ENCODE peak calls at places on chromosomes 2 and 18, in eight cellular contexts. W, P, U, O, S, M, A and Y are unnamed samples.

GRCh38 chr2:160434254-160434948 is 59.2 kb downstream of the RBMS1 start:
- DNase-seq in M (no peak), W (peak), P (no peak), A (no peak), S (no peak), U (no peak), O (no peak), Y (no peak)

GRCh38 chr2:24313744-24314632 is 46.3 kb downstream of the ITSN2 start:
- DNase-seq in W (no peak), A (no peak), U (peak), P (no peak), S (no peak), M (peak), O (no peak), Y (no peak)

GRCh38 chr18:59814872-59815271 is 84.9 kb upstream of the PMAIP1 start:
- DNase-seq in A (no peak), O (no peak), M (peak), W (peak), S (no peak), P (no peak), U (no peak), Y (no peak)

GRCh38 chr2:217878865-217879595 is 123.8 kb downstream of the TNS1 start:
- DNase-seq in P (no peak), A (no peak), M (no peak), W (no peak), U (no peak), O (no peak), S (no peak), Y (no peak)

GRCh38 chr2:1420746-1421480 is 7.7 kb downstream of the TPO start:
- DNase-seq in M (no peak), U (no peak), S (no peak), A (no peak), O (no peak), W (no peak), P (no peak), Y (no peak)

GRCh38 chr18:45399643-45400042 is 215.6 kb upstream of the SLC14A2 start:
- DNase-seq in W (no peak), U (no peak), A (no peak), P (no peak), O (no peak), S (no peak), M (no peak), Y (no peak)

GRCh38 chr18:41099451-41099850 is 855.6 kb upstream of the PIK3C3 start:
- DNase-seq in A (no peak), U (no peak), P (no peak), W (no peak), S (no peak), O (no peak), M (no peak), Y (no peak)

GRCh38 chr18:2853926-2854664 is 7.3 kb downstream of the EMILIN2 start:
- DNase-seq in M (no peak), P (no peak), O (no peak), S (no peak), U (no peak), A (no peak), W (no peak), Y (no peak)

GRCh38 chr2:42941633-42942176 is 149.3 kb upstream of the HAAO start:
- DNase-seq in P (no peak), S (no peak), W (no peak), A (no peak), O (no peak), M (no peak), U (no peak), Y (no peak)

GRCh38 chr2:88603146-88603545 is 24.1 kb downstream of the EIF2AK3 start:
- DNase-seq in W (no peak), O (no peak), M (no peak), A (no peak), S (no peak), U (no peak), P (no peak), Y (no peak)

GRCh38 chr2:39932198-39932597 is 153.1 kb upstream of the THUMPD2 start:
- DNase-seq in S (no peak), A (no peak), U (no peak), P (no peak), O (no peak), M (peak), W (no peak), Y (no peak)

GRCh38 chr2:84297155-84297554 is 161.9 kb downstream of the SUCLG1 start:
- DNase-seq in A (no peak), P (no peak), O (no peak), W (no peak), M (peak), S (no peak), U (no peak), Y (no peak)

GRCh38 chr18:74249181-74249968 is 42.4 kb downstream of the CYB5A start:
- DNase-seq in S (no peak), U (no peak), W (peak), M (peak), A (no peak), P (no peak), O (no peak), Y (no peak)

GRCh38 chr2:143110759-143111428 is 18.3 kb upstream of the ARHGAP15 start:
- DNase-seq in P (peak), U (peak), S (peak), A (peak), M (peak), O (peak), W (peak), Y (peak)

GRCh38 chr18:9736942-9737813 is 29.1 kb downstream of the RAB31 start:
- DNase-seq in S (no peak), W (no peak), M (peak), U (no peak), O (no peak), P (no peak), A (no peak), Y (no peak)

GRCh38 chr2:26172189-26172865 is 561 bp upstream of the GAREM2 start:
- DNase-seq in A (no peak), U (no peak), P (no peak), W (no peak), O (no peak), S (no peak), M (no peak), Y (no peak)

GRCh38 chr2:127231130-127231865 is 11.2 kb upstream of the CYP27C1 start:
- DNase-seq in O (no peak), A (no peak), P (no peak), M (no peak), U (no peak), S (no peak), W (peak), Y (no peak)

GRCh38 chr18:9782073-9782857 is 74.2 kb downstream of the RAB31 start:
- DNase-seq in A (no peak), W (peak), M (peak), S (no peak), U (no peak), P (no peak), O (no peak), Y (no peak)

GRCh38 chr2:233047206-233047605 is 12.9 kb upstream of the INPP5D start:
- DNase-seq in A (no peak), W (no peak), U (no peak), S (no peak), M (no peak), O (no peak), P (no peak), Y (no peak)

GRCh38 chr2:35391736-35392442 is 963.7 kb upstream of the CRIM1 start:
- DNase-seq in M (no peak), O (no peak), S (no peak), W (no peak), P (no peak), U (no peak), A (no peak), Y (no peak)

GRCh38 chr2:231604101-231604684 is 11.5 kb downstream of the TEX44 start:
- DNase-seq in W (no peak), P (no peak), M (peak), O (no peak), U (peak), S (peak), A (no peak), Y (no peak)

GRCh38 chr2:75190271-75190990 is 8.9 kb downstream of the TACR1 start:
- DNase-seq in O (no peak), M (peak), U (no peak), S (no peak), W (no peak), A (no peak), P (no peak), Y (no peak)

GRCh38 chr2:151905963-151906632 is 77.9 kb upstream of the ARL5A start:
- DNase-seq in W (no peak), M (no peak), S (no peak), P (no peak), O (no peak), U (peak), A (no peak), Y (no peak)

GRCh38 chr2:121360566-121361300 is 75.7 kb upstream of the TFCP2L1 start:
- DNase-seq in M (peak), W (peak), U (no peak), O (no peak), S (no peak), P (no peak), A (no peak), Y (no peak)

GRCh38 chr2:54589038-54589339 is 132.9 kb downstream of the SPTBN1 start:
- DNase-seq in A (no peak), W (no peak), O (no peak), U (no peak), S (no peak), P (no peak), M (no peak), Y (no peak)

GRCh38 chr18:10057808-10058791 is 144.3 kb downstream of the VAPA start:
- DNase-seq in A (no peak), M (peak), P (no peak), W (peak), U (no peak), S (no peak), O (no peak), Y (no peak)

GRCh38 chr2:203688798-203689197 is 17.6 kb upstream of the CD28 start:
- DNase-seq in U (peak), S (no peak), W (peak), A (no peak), M (no peak), O (no peak), P (no peak), Y (no peak)

GRCh38 chr2:55283083-55283482 is 14.1 kb upstream of the MTIF2 start:
- DNase-seq in P (no peak), O (no peak), S (no peak), U (no peak), A (no peak), M (no peak), W (no peak), Y (no peak)

GRCh38 chr2:38581193-38582147 is 21.3 kb downstream of the HNRNPLL start:
- DNase-seq in W (peak), M (peak), P (peak), A (no peak), O (no peak), S (peak), U (peak), Y (no peak)

GRCh38 chr2:119482481-119483394 is 41.5 kb downstream of the SCTR start:
- DNase-seq in P (no peak), M (no peak), A (no peak), W (no peak), O (no peak), U (no peak), S (no peak), Y (no peak)

GRCh38 chr2:44942304-44943030 is 965 bp downstream of the SIX3 start:
- DNase-seq in O (no peak), P (peak), S (no peak), U (no peak), A (no peak), M (no peak), W (no peak), Y (no peak)

GRCh38 chr18:70991577-70991976 is 702.7 kb downstream of the SOCS6 start:
- DNase-seq in A (no peak), U (no peak), O (no peak), M (no peak), P (no peak), W (peak), S (no peak), Y (no peak)

GRCh38 chr2:43158259-43158880 is 68.0 kb downstream of the ZFP36L2 start:
- DNase-seq in M (peak), O (peak), S (no peak), A (peak), P (peak), W (peak), U (peak), Y (no peak)

GRCh38 chr2:217943379-217944321 is 59.1 kb downstream of the TNS1 start:
- DNase-seq in W (peak), O (no peak), P (peak), U (no peak), M (no peak), A (peak), S (no peak), Y (no peak)

GRCh38 chr2:127932199-127932877 is 46.6 kb upstream of the AMMECR1L start:
- DNase-seq in O (no peak), W (peak), M (peak), P (no peak), U (no peak), S (no peak), A (no peak), Y (no peak)

GRCh38 chr2:84631047-84631446 is 114.7 kb downstream of the DNAH6 start:
- DNase-seq in S (peak), W (peak), U (peak), O (no peak), P (peak), M (peak), A (peak), Y (no peak)

GRCh38 chr2:75528221-75528977 is 32.3 kb downstream of the EVA1A start:
- DNase-seq in A (no peak), M (peak), O (no peak), P (no peak), U (no peak), W (no peak), S (no peak), Y (no peak)

GRCh38 chr2:119517433-119517832 is 6.8 kb downstream of the SCTR start:
- DNase-seq in O (peak), P (peak), M (peak), U (peak), W (peak), S (no peak), A (peak), Y (peak)

GRCh38 chr18:21490745-21491144 is 109.8 kb downstream of the ESCO1 start:
- DNase-seq in S (no peak), M (no peak), O (no peak), P (no peak), U (no peak), W (no peak), A (no peak), Y (no peak)